ENCODE peak calls at places on chromosomes 13 and 19, in eight cellular contexts. E, O, Z, S, D, R, Q and Y are unnamed samples.

GRCh38 chr19:13885826-13886365 is 9.0 kb downstream of the NANOS3 start:
- DNase-seq in O (no peak), Q (no peak), S (no peak), E (no peak), D (no peak), Z (no peak), R (no peak), Y (no peak)

GRCh38 chr19:50328257-50329145 is 676 bp downstream of the KCNC3 start:
- DNase-seq in S (peak; percentile 35), Q (no peak), O (peak; percentile 38), E (no peak), Z (peak; percentile 72), D (no peak), R (no peak), Y (no peak)

GRCh38 chr13:108915634-108916497 is 286.5 kb downstream of the MYO16 start:
- DNase-seq in R (peak; percentile 92), Z (peak; percentile 86), O (peak; percentile 76), S (peak; percentile 56), Q (peak; percentile 92), E (peak; percentile 81), D (peak; percentile 65), Y (peak; percentile 85)

GRCh38 chr13:40508112-40508511 is 158.3 kb downstream of the FOXO1 start:
- DNase-seq in D (no peak), O (no peak), Q (peak; percentile 43), S (no peak), R (no peak), E (no peak), Z (no peak), Y (peak; percentile 15)

GRCh38 chr13:62626771-62627170 is 1211.1 kb upstream of the PCDH20 start:
- DNase-seq in Z (no peak), O (peak; percentile 56), D (no peak), E (no peak), Q (no peak), S (no peak), R (no peak), Y (no peak)

GRCh38 chr13:100291626-100292025 is 202.7 kb downstream of the PCCA start:
- DNase-seq in D (no peak), Q (no peak), O (no peak), S (no peak), E (no peak), R (no peak), Z (no peak), Y (no peak)

GRCh38 chr19:29771708-29772415 is 39.9 kb upstream of the CCNE1 start:
- DNase-seq in R (peak; percentile 35), Q (peak; percentile 5), S (peak; percentile 78), O (peak; percentile 81), E (no peak), D (peak; percentile 4), Z (no peak), Y (peak; percentile 8)

GRCh38 chr19:39132344-39132969 is 6.9 kb downstream of the PAK4 start:
- DNase-seq in E (no peak), S (no peak), R (no peak), O (no peak), D (no peak), Z (no peak), Q (no peak), Y (no peak)

GRCh38 chr19:406121-406711 is 2.7 kb downstream of the C2CD4C start:
- DNase-seq in Z (no peak), S (no peak), R (no peak), Q (no peak), O (peak; percentile 27), D (no peak), E (no peak), Y (no peak)

GRCh38 chr13:66265446-66265845 is 964.7 kb downstream of the PCDH9 start:
- DNase-seq in Z (no peak), Q (no peak), S (no peak), D (no peak), E (no peak), O (no peak), R (no peak), Y (no peak)

GRCh38 chr13:101875717-101876393 is 423.4 kb downstream of the ITGBL1 start:
- DNase-seq in Z (no peak), R (no peak), Q (peak; percentile 23), E (no peak), D (peak; percentile 0), O (no peak), S (no peak), Y (peak; percentile 86)

GRCh38 chr19:22625266-22626035 is 8.7 kb upstream of the ZNF492 start:
- DNase-seq in R (no peak), O (no peak), Q (no peak), S (no peak), Z (no peak), E (no peak), D (no peak), Y (no peak)

GRCh38 chr13:73224708-73225107 is 165.9 kb downstream of the KLF5 start:
- DNase-seq in R (no peak), E (no peak), Q (no peak), Z (no peak), D (no peak), S (no peak), O (no peak), Y (no peak)

GRCh38 chr13:73230714-73231113 is 171.9 kb downstream of the KLF5 start:
- DNase-seq in Z (no peak), R (no peak), O (no peak), E (no peak), S (no peak), Q (no peak), D (no peak), Y (no peak)

GRCh38 chr13:73231456-73231855 is 172.7 kb downstream of the KLF5 start:
- DNase-seq in D (no peak), Z (no peak), Q (no peak), O (no peak), R (no peak), E (no peak), S (no peak), Y (no peak)

GRCh38 chr13:73225983-73226382 is 167.2 kb downstream of the KLF5 start:
- DNase-seq in Z (no peak), Q (no peak), D (no peak), R (no peak), S (no peak), E (no peak), O (no peak), Y (no peak)

GRCh38 chr13:73228546-73228945 is 169.7 kb downstream of the KLF5 start:
- DNase-seq in R (peak; percentile 77), E (no peak), O (no peak), Q (no peak), D (no peak), Z (no peak), S (no peak), Y (no peak)
- TF ChIP-seq CTCF in R (peak; percentile 27), E (no peak), O (no peak), Q (no peak), D (peak; percentile 44), Z (no peak), S (no peak), Y (peak; percentile 8)

GRCh38 chr19:2254052-2254872 is 2.0 kb downstream of the JSRP1 start:
- DNase-seq in E (no peak), S (no peak), O (peak; percentile 79), Q (no peak), Z (no peak), D (no peak), R (no peak), Y (no peak)
- TF ChIP-seq CTCF in E (no peak), S (no peak), O (peak; percentile 77), Q (no peak), Z (peak; percentile 22), D (peak; percentile 76), R (no peak), Y (peak; percentile 18)

GRCh38 chr19:4208385-4209094 is 20.8 kb upstream of the EBI3 start:
- DNase-seq in E (no peak), Q (no peak), Z (no peak), R (peak; percentile 30), O (peak; percentile 61), D (no peak), S (peak; percentile 58), Y (no peak)
- TF ChIP-seq CTCF in E (no peak), Q (no peak), Z (no peak), R (peak; percentile 56), O (peak; percentile 62), D (peak; percentile 68), S (peak; percentile 35), Y (peak; percentile 52)

DNA sequence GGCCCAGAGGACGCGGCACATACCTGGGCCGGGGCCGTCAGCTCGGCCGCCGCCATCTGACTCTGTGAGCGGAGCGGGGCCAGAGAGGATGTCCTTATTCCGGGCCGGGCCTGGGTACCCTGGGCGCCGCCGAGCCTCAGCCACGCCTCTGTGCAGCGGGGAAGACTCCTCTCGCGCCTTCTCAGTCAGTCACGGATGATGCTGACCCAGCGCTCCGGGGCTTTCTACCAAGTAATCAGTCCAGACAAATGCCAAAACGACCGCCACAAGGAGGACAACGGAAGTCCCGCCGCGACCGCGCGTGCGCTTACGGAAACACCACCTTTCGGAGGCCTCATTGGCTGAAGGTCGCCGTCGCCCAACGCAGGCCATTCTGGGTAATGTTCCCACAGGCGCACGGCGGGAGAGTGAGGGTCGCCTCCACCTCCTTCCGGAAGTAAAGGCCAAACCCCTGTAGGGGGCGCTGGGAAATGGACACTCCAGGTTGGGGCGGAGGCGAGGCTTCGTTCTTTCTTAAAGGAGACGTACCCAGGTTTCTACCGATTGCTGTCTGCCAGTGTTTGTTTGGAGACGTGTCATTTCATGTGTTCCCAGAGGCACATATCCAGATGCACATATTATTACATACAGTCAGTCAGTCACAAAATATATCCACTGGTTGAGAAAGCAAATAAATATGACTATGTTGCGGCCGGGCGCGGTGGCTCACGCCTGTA is at the start of gene ZNF256:
- DNase-seq in O (peak; percentile 98), Z (peak; percentile 94), R (no peak), S (peak; percentile 29), E (peak; percentile 92), D (peak; percentile 78), Q (peak; percentile 84), Y (peak; percentile 77)
- TF ChIP-seq CTCF in O (peak; percentile 83), Z (peak; percentile 62), R (no peak), S (no peak), E (peak; percentile 66), D (peak; percentile 59), Q (peak; percentile 39), Y (peak; percentile 56)

GRCh38 chr13:71303144-71303543 is 563.9 kb downstream of the DACH1 start:
- DNase-seq in E (no peak), S (no peak), Q (no peak), D (no peak), Z (no peak), R (no peak), O (no peak), Y (no peak)
- TF ChIP-seq CTCF in E (no peak), S (no peak), Q (no peak), D (no peak), Z (no peak), R (no peak), O (peak; percentile 44), Y (peak; percentile 0)